ENCODE peak calls at places on chromosome 12, in four cellular contexts. C is lower lobe of right lung, I is fibroblast of pulmonary artery, Z is mammary epithelial cell. U is an unnamed sample.

GRCh38 chr12:82089369-82090121 is 268.6 kb downstream of the CCDC59 start:
- DNase-seq in C (no peak), I (no peak), Z (no peak), U (no peak)

GRCh38 chr12:124660846-124661245 is 93.4 kb upstream of the NCOR2 start:
- DNase-seq in C (no peak), I (no peak), Z (no peak), U (no peak)

GRCh38 chr12:67759829-67760228 is 111.3 kb downstream of the DYRK2 start:
- DNase-seq in C (no peak), I (no peak), Z (no peak), U (no peak)

GRCh38 chr12:62720661-62721330 is 214.2 kb downstream of the PPM1H start:
- DNase-seq in C (no peak), I (peak), Z (no peak), U (no peak)

GRCh38 chr12:58873496-58873895 is 46.8 kb downstream of the LRIG3 start:
- DNase-seq in C (no peak), I (no peak), Z (no peak), U (no peak)

GRCh38 chr12:108573310-108573709 is 10.9 kb downstream of the ISCU start:
- DNase-seq in C (no peak), I (no peak), Z (no peak), U (no peak)

GRCh38 chr12:81992461-81992860 is 233.3 kb upstream of the PPFIA2 start:
- DNase-seq in C (no peak), I (no peak), Z (no peak), U (no peak)

GRCh38 chr12:112303799-112304198 is 78.4 kb downstream of the HECTD4 start:
- DNase-seq in C (no peak), I (no peak), Z (no peak), U (no peak)

GRCh38 chr12:81520064-81520945 is 238.8 kb downstream of the PPFIA2 start:
- DNase-seq in C (no peak), I (no peak), Z (peak), U (no peak)

GRCh38 chr12:110940296-110940695 is 19.9 kb upstream of the MYL2 start:
- DNase-seq in C (no peak), I (no peak), Z (no peak), U (no peak)

GRCh38 chr12:14773685-14774073 is 29.6 kb downstream of the WBP11 start:
- DNase-seq in C (peak), I (peak), Z (no peak), U (peak)

GRCh38 chr12:120668797-120669054 is 18.2 kb upstream of the MLEC start:
- DNase-seq in C (no peak), I (no peak), Z (no peak), U (no peak)

GRCh38 chr12:124422570-124423523 is 128.0 kb downstream of the RFLNA start:
- DNase-seq in C (peak), I (peak), Z (peak), U (peak)

GRCh38 chr12:65100140-65100539 is 21.0 kb downstream of the WIF1 start:
- DNase-seq in C (no peak), I (no peak), Z (no peak), U (no peak)

GRCh38 chr12:105235299-105235746 is 651 bp downstream of the APPL2 start:
- DNase-seq in C (no peak), I (no peak), Z (peak), U (no peak)

DNA sequence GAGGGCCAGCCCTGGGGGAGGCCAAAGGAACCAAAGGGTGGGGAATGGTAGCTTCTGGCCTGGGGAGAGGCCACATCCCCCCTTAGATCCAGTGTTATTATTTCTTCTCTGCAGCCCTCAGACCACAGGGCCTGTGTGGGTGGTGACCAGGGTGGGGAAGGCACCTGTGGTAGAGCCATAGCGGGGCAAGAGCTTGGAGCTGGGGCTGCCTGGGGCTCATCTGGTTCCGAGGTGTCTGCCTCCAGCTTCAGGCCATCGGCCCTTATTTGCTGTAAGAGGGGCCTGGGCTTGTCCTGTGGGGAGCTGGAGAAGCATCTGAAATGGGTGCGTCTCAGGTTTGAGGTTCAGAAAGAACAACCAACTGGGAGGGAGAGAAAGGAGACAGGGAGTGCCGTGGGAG is 2.1 kb upstream of the B3GNT4 start:
- DNase-seq in C (no peak), I (no peak), Z (no peak), U (no peak)
- H3K4me3 ChIP-seq in C (no peak), I (no peak), Z (no peak), U (no peak)

GRCh38 chr12:94617101-94617500 is 33.3 kb downstream of the TMCC3 start:
- DNase-seq in C (no peak), I (no peak), Z (no peak), U (no peak)
- H3K4me3 ChIP-seq in C (no peak), I (no peak), Z (no peak), U (no peak)

DNA sequence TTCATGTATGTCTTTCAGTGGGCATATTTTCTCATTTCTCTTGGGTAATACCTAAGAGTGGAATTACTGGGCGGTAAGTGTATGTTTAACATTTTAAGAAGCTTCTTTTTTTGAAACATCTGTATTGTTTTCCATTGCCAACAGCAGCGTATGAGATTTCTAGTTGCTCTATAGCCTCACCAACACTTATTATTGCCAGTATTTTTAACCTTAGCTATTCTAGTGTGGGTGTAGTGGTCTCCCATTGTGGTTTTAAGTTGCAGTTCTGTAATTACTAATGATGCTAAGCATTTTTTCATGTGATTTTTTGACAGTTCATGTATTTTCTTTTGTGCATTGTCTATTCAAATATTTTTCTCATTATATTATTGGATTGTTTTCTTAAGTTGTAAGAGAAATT is 101.9 kb upstream of the EEA1 start:
- DNase-seq in C (no peak), I (no peak), Z (no peak), U (no peak)
- H3K4me3 ChIP-seq in C (no peak), I (no peak), Z (no peak), U (no peak)

DNA sequence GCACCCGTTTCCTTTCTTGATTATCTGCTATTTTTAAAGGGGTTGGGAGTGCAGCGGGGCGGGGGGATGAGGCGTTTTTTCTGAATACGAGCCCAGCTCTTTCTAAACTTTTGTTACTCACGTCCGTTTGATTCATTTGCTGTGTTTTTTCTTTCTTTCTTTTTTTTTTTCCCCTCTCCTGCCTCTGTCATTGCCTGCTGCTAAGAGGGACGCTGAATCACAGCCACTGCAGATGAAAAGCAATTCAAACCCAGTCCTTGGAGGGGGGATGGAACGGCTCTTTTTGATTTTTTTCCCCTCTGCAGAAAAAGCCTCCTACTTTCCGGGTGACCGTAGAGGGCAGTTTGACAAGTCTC is 606 bp upstream of the RASSF8 start:
- DNase-seq in C (no peak), I (peak), Z (peak), U (peak)
- H3K4me3 ChIP-seq in C (peak), I (peak), Z (peak), U (peak)

GRCh38 chr12:114409796-114410520 is 4.0 kb upstream of the TBX5 start:
- DNase-seq in C (no peak), I (peak), Z (no peak), U (no peak)
- H3K4me3 ChIP-seq in C (peak), I (peak), Z (no peak), U (peak)

DNA sequence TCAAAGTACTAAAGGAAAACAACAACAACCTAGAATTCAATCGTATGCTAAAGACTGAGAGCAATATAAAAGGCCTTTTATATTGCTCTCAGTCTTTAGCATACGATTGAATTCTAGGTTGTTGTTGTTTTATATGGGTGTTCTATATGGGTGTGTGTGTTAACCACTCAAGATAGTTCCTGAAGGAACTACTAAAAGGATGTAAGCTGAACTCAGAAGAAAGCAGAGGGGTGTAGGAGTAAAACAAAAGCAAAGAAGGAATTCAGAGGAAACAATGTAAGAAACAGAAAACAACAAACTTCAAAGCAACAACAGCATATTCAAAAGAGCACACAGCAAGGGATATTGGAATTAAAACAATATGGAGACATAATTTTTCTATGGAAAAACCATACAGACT is 5.4 kb downstream of the ZNF891 start:
- DNase-seq in C (no peak), I (no peak), Z (no peak), U (no peak)
- H3K4me3 ChIP-seq in C (no peak), I (no peak), Z (no peak), U (no peak)

GRCh38 chr12:51845451-51845850 is 3.1 kb downstream of the FIGNL2 start:
- DNase-seq in C (no peak), I (no peak), Z (no peak), U (no peak)

GRCh38 chr12:51846209-51846779 is 2.2 kb downstream of the FIGNL2 start:
- DNase-seq in C (no peak), I (no peak), Z (no peak), U (no peak)

GRCh38 chr12:51847830-51848727 is at the start of gene FIGNL2:
- DNase-seq in C (no peak), I (no peak), Z (no peak), U (no peak)

GRCh38 chr12:51848843-51849735 is 571 bp upstream of the FIGNL2 start:
- DNase-seq in C (no peak), I (no peak), Z (no peak), U (no peak)

DNA sequence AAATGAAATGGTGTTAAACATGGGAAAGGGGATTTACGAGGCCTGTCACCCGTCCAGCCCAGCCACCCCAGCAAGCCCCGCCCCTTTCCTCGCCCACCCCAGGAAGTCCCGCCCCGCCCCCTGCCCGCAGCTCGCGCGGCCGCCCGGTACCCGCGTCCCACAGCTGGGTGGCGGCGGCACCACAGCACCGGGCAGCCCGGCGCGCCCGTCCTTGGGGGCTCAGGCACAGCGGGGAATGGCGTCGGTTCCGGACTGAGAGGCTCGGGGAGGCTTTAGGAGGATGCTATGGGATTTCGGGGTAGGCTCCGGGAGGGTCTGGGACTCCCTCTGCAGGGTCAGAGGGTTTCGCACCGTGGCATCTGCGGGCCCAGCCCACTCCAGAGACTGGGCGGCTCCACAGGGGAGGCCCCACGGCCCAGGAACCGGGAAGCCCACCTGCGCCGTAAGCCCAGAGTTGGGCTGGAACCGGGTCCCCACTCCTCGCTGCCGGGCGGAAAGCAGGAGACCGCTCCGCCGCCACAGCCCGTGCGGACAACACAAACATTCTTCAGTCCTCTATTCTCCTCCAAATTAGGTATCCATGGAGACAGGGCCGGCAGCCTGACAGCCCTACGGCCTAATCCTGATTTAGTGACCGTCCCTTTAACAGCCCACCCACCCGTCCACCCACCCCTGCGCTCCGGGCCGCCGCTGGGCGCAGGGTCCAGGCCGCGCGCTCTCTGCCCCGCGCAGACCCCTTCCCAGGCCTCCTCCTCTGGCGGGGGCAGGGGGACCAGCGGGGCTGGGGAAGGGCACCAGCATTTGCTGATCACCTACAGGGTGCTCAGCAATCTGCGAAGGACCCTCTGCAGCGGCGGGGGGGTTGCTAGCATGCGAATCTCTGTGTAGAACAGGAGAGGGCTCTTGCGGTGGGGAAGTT is 1.3 kb downstream of the FIGNL2 start:
- DNase-seq in C (peak), I (no peak), Z (no peak), U (no peak)
- H3K4me3 ChIP-seq in C (peak), I (peak), Z (no peak), U (peak)

DNA sequence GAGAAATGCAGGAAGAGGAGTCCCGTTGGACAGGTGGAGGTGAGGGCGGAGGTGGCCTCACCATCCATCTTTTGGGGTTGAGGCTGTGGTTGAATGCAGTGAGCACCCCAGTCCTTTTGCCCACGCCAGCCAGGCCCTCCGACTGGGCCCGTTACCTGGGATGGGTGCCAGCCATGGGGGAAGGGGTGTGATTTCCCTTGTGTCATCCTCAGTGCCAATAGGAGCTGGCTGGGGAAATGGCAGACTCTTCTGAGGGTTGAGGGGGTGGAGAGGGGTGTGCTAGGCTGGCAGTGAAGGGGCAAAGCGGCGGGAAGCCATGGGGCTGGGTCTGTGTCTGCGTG is 9.6 kb downstream of the KCNH3 start:
- DNase-seq in C (no peak), I (no peak), Z (no peak), U (no peak)
- H3K4me3 ChIP-seq in C (peak), I (no peak), Z (no peak), U (peak)

GRCh38 chr12:49093746-49094103 is 876 bp downstream of the DHH start:
- DNase-seq in C (no peak), I (no peak), Z (no peak), U (no peak)
- H3K4me3 ChIP-seq in C (peak), I (no peak), Z (no peak), U (peak)